ENCODE peak calls at places on chromosome 15, in four cellular contexts. E is K562, W is GM12878, L is HepG2. M is an unnamed sample.
A peak's percentile ranks its signal among the peaks of the same experiment; 100 is the strongest.

GRCh38 chr15:66703540-66703941 is 1.5 kb downstream of the SMAD6 start:
- DNase-seq in E (no peak), W (no peak), L (no peak), M (no peak)

GRCh38 chr15:100694381-100695012 is 92.1 kb downstream of the ASB7 start:
- DNase-seq in E (no peak), W (no peak), L (no peak), M (no peak)

GRCh38 chr15:36469567-36469966 is 109.9 kb upstream of the CDIN1 start:
- DNase-seq in E (no peak), W (no peak), L (no peak), M (no peak)

GRCh38 chr15:35179739-35180138 is 94.6 kb upstream of the NANOGP8 start:
- DNase-seq in E (no peak), W (no peak), L (no peak), M (no peak)

GRCh38 chr15:32029862-32030781 is at the start of gene CHRNA7:
- DNase-seq in E (peak; percentile 88), W (no peak), L (peak; percentile 12), M (peak; percentile 73)

GRCh38 chr15:54206586-54207321 is 228.5 kb downstream of the UNC13C start:
- DNase-seq in E (no peak), W (no peak), L (no peak), M (no peak)

GRCh38 chr15:31267161-31268107 is 59.2 kb upstream of the KLF13 start:
- DNase-seq in E (no peak), W (no peak), L (no peak), M (no peak)

GRCh38 chr15:80999623-81000036 is 1.1 kb upstream of the TLNRD1 start:
- DNase-seq in E (peak; percentile 35), W (no peak), L (no peak), M (no peak)

GRCh38 chr15:85800460-85801123 is 5.9 kb upstream of the KLHL25 start:
- DNase-seq in E (no peak), W (no peak), L (peak; percentile 78), M (no peak)

GRCh38 chr15:68587769-68588385 is 9.1 kb downstream of the CORO2B start:
- DNase-seq in E (no peak), W (no peak), L (no peak), M (no peak)

GRCh38 chr15:28942046-28942445 is 56.3 kb downstream of the APBA2 start:
- DNase-seq in E (no peak), W (no peak), L (no peak), M (no peak)

GRCh38 chr15:75451674-75452363 is at the start of gene SIN3A:
- DNase-seq in E (peak; percentile 74), W (peak; percentile 99), L (peak; percentile 100), M (peak; percentile 84)

GRCh38 chr15:78312551-78312950 is 13.1 kb upstream of the SKIC8 start:
- DNase-seq in E (no peak), W (no peak), L (no peak), M (no peak)

GRCh38 chr15:75161788-75162414 is 39.8 kb upstream of the C15orf39 start:
- DNase-seq in E (no peak), W (no peak), L (peak; percentile 68), M (no peak)

GRCh38 chr15:81813215-81813614 is 232.6 kb downstream of the MEX3B start:
- DNase-seq in E (peak; percentile 15), W (no peak), L (no peak), M (peak; percentile 58)

GRCh38 chr15:80003171-80003570 is 32.2 kb upstream of the BCL2A1 start:
- DNase-seq in E (no peak), W (no peak), L (no peak), M (no peak)

GRCh38 chr15:59762558-59762957 is 73.4 kb upstream of the BNIP2 start:
- DNase-seq in E (no peak), W (no peak), L (no peak), M (no peak)

GRCh38 chr15:57743424-57743823 is 36.9 kb downstream of the POLR2M start:
- DNase-seq in E (no peak), W (no peak), L (peak; percentile 4), M (no peak)

GRCh38 chr15:31010036-31010435 is 18.6 kb upstream of the MTMR10 start:
- DNase-seq in E (no peak), W (no peak), L (no peak), M (no peak)

DNA sequence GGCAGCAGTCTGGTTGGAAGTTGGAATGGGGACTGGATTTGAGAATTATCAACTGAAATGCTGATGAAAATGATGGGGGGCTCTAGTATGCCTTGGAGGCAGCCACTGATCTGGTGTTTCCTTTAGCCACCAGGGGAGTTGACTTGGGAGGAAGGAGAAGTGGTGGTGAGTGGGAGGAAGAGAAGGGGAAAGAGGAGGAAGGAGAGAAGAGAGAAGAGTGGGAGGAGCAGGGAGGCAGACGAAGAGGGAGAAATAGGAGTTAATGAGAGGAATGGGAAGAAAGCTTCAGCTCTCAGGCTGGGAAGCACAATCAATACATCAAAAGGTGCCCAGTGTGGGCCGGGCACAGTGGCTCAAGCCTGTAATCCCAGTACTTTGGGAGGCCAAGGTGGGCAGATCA is 23.3 kb upstream of the HCN4 start:
- DNase-seq in E (no peak), W (no peak), L (no peak), M (no peak)
- TF ChIP-seq TARDBP in E (no peak), W (no peak), L (no peak), M (no peak)

DNA sequence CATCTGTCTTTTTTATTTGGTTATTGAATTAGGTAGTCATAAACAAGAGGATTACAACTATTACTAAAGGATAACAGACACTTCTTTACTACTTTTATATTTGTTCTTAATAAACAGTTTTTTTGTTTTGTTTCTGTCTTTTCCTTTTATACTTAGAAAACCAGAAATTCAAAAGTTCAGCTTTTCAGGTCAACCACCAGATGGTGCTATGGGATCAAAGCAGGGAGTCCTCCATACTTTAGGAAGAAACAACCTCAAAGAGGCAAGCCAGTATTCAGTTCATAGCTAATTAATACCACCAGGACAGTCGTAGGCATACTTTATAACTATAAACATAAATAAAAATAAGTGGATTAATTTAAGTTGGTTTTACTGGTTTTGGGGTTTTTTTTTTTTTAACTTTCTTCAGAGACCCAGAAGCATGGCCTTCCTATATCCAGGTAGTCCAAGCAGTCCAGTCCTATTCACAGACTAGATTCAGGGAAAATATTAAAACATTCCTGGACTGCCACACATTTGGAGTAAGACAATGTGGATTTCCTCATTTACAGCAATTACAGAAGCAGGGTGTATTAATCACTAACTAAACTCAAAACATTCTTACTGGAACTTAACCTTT is 16.0 kb upstream of the EID1 start:
- DNase-seq in E (peak; percentile 41), W (no peak), L (peak; percentile 57), M (peak; percentile 45)
- TF ChIP-seq TARDBP in E (no peak), W (no peak), L (no peak), M (no peak)

GRCh38 chr15:64857421-64857820 is 15.7 kb downstream of the PLEKHO2 start:
- DNase-seq in E (no peak), W (no peak), L (no peak), M (no peak)

GRCh38 chr15:64854526-64854925 is 12.8 kb downstream of the PLEKHO2 start:
- DNase-seq in E (no peak), W (no peak), L (no peak), M (no peak)

GRCh38 chr15:64856429-64857145 is 14.9 kb downstream of the PLEKHO2 start:
- DNase-seq in E (no peak), W (no peak), L (peak; percentile 78), M (no peak)

GRCh38 chr15:64854041-64854440 is 12.3 kb downstream of the PLEKHO2 start:
- DNase-seq in E (no peak), W (no peak), L (no peak), M (no peak)

DNA sequence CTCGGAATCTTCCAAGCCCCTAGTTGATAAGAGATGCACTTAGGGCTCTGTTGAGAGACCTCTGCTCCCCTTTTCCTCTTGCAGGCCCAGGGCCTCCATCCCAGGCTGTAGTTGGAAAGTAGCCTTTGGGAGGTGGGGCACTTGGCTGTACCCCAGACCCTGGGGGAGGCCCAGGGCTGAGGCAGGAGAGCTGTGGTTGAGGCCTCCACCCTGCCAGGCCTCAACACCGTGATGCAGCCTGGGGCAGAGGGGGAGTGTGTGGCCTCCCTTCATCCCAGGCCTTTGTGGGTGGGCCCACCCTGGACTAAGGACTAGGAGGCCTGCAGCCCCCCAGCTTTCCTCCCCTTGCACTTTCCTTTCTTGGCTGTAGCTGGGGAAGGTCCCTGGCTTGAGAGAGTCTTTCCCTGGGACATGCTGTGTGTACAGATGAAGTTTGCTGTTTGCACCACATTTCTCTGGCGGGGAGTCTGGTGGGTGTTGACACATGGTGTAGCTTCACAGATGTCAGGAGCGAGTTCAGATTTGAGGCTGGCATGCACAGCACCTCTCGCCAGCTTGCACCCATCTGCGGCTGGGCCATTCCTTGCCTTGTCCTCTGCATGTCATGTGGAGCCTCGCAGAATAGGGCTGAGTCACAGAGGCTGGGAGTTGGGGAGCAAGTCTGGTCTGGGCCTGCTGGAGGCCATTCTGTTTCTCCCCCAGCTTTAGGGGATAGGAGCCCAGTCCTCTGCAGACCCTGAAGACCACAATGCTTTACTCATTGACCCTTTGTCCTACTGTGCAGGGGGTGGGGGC is 13.7 kb downstream of the PLEKHO2 start:
- DNase-seq in E (no peak), W (no peak), L (no peak), M (no peak)
- TF ChIP-seq TARDBP in E (no peak), W (no peak), L (no peak), M (no peak)

GRCh38 chr15:92848852-92849598 is 51.1 kb upstream of the CHD2 start:
- DNase-seq in E (peak; percentile 43), W (peak; percentile 65), L (no peak), M (no peak)
- TF ChIP-seq TARDBP in E (no peak), W (no peak), L (no peak), M (no peak)

GRCh38 chr15:56149071-56149470 is 94.6 kb downstream of the RFX7 start:
- DNase-seq in E (no peak), W (no peak), L (no peak), M (no peak)
- TF ChIP-seq TARDBP in E (no peak), W (no peak), L (no peak), M (no peak)

M was measured in HEK293T.